ENCODE peak calls at places on chromosomes 3 and 15, in ten cellular contexts. S, E, U, H, R, T, P, G, O and W are unnamed samples.
A peak's percentile ranks its signal among the peaks of the same experiment; 100 is the strongest.

GRCh38 chr3:186322761-186323160 is 39.3 kb downstream of the DGKG start:
- DNase-seq in S (no peak), E (no peak), U (no peak), H (no peak), R (no peak), T (no peak), P (no peak), G (no peak), O (no peak), W (no peak)

GRCh38 chr3:150106752-150107428 is 136.2 kb upstream of the PFN2 start:
- DNase-seq in S (no peak), E (no peak), U (peak; percentile 84), H (no peak), R (no peak), T (peak; percentile 93), P (no peak), G (no peak), O (no peak), W (no peak)

GRCh38 chr3:84891851-84892250 is 66.9 kb upstream of the CADM2 start:
- DNase-seq in S (no peak), E (no peak), U (no peak), H (no peak), R (no peak), T (no peak), P (no peak), G (no peak), O (no peak), W (no peak)

GRCh38 chr3:103662591-103662990 is 1227.8 kb downstream of the ZPLD1 start:
- DNase-seq in S (no peak), E (no peak), U (no peak), H (no peak), R (no peak), T (no peak), P (no peak), G (no peak), O (no peak), W (no peak)

GRCh38 chr3:14822134-14822533 is 3.4 kb downstream of the FGD5 start:
- DNase-seq in S (no peak), E (no peak), U (no peak), H (no peak), R (no peak), T (no peak), P (no peak), G (no peak), O (no peak), W (no peak)

GRCh38 chr3:182410051-182410450 is 383.3 kb upstream of the ATP11B start:
- DNase-seq in S (no peak), E (no peak), U (no peak), H (no peak), R (no peak), T (no peak), P (no peak), G (no peak), O (no peak), W (no peak)

GRCh38 chr3:10834951-10835350 is 18.9 kb downstream of the SLC6A11 start:
- DNase-seq in S (no peak), E (no peak), U (no peak), H (no peak), R (no peak), T (no peak), P (no peak), G (no peak), O (no peak), W (no peak)

GRCh38 chr15:85154061-85154460 is 172.4 kb downstream of the PDE8A start:
- DNase-seq in S (no peak), E (no peak), U (no peak), H (no peak), R (no peak), T (no peak), P (no peak), G (no peak), O (no peak), W (no peak)

GRCh38 chr15:65916041-65916663 is 46.9 kb downstream of the RAB11A start:
- DNase-seq in S (no peak), E (no peak), U (no peak), H (no peak), R (no peak), T (no peak), P (no peak), G (no peak), O (no peak), W (no peak)

GRCh38 chr3:89116486-89116885 is 9.1 kb downstream of the EPHA3 start:
- DNase-seq in S (no peak), E (no peak), U (peak; percentile 14), H (no peak), R (no peak), T (no peak), P (no peak), G (no peak), O (no peak), W (no peak)

GRCh38 chr3:10772230-10773161 is 43.5 kb upstream of the SLC6A11 start:
- DNase-seq in S (peak; percentile 35), E (no peak), U (no peak), H (no peak), R (no peak), T (no peak), P (no peak), G (no peak), O (no peak), W (no peak)

GRCh38 chr3:34185301-34185700 is 386.9 kb downstream of the PDCD6IP start:
- DNase-seq in S (no peak), E (no peak), U (no peak), H (no peak), R (no peak), T (no peak), P (no peak), G (no peak), O (no peak), W (no peak)

GRCh38 chr15:63599401-63600000 is 2.3 kb downstream of the FBXL22 start:
- DNase-seq in S (peak; percentile 66), E (peak; percentile 54), U (peak; percentile 42), H (peak; percentile 83), R (no peak), T (no peak), P (peak; percentile 91), G (no peak), O (peak; percentile 53), W (no peak)

GRCh38 chr3:151816091-151816604 is 2.2 kb downstream of the AADAC start:
- DNase-seq in S (no peak), E (no peak), U (peak; percentile 62), H (no peak), R (no peak), T (peak; percentile 38), P (no peak), G (no peak), O (no peak), W (no peak)

GRCh38 chr15:29115093-29115991 is 154.3 kb downstream of the NSMCE3 start:
- DNase-seq in S (peak; percentile 28), E (no peak), U (peak; percentile 6), H (no peak), R (peak; percentile 70), T (no peak), P (no peak), G (peak; percentile 36), O (no peak), W (peak; percentile 69)
- TF ChIP-seq CTCF in S (peak; percentile 33), E (no peak), U (peak; percentile 52), H (no peak), R (peak; percentile 66), T (peak; percentile 60), P (no peak), G (peak; percentile 68), O (no peak), W (peak; percentile 64)

GRCh38 chr3:72190050-72190449 is 405.1 kb upstream of the PROK2 start:
- DNase-seq in S (no peak), E (no peak), U (no peak), H (no peak), R (no peak), T (no peak), P (no peak), G (no peak), O (no peak), W (no peak)

GRCh38 chr3:72185549-72186484 is 400.9 kb upstream of the PROK2 start:
- DNase-seq in S (peak; percentile 63), E (peak; percentile 26), U (peak; percentile 75), H (no peak), R (no peak), T (peak; percentile 10), P (no peak), G (no peak), O (no peak), W (no peak)

GRCh38 chr3:72186485-72186864 is 401.5 kb upstream of the PROK2 start:
- DNase-seq in S (no peak), E (no peak), U (peak; percentile 51), H (no peak), R (no peak), T (no peak), P (no peak), G (no peak), O (no peak), W (no peak)

GRCh38 chr3:72189344-72189743 is 404.4 kb upstream of the PROK2 start:
- DNase-seq in S (no peak), E (no peak), U (no peak), H (no peak), R (no peak), T (no peak), P (no peak), G (no peak), O (no peak), W (no peak)

GRCh38 chr3:72187131-72187530 is 402.2 kb upstream of the PROK2 start:
- DNase-seq in S (no peak), E (peak; percentile 25), U (peak; percentile 4), H (no peak), R (no peak), T (no peak), P (no peak), G (no peak), O (no peak), W (no peak)
- TF ChIP-seq CTCF in S (peak; percentile 15), E (no peak), U (peak; percentile 16), H (no peak), R (no peak), T (peak; percentile 41), P (no peak), G (no peak), O (no peak), W (no peak)

GRCh38 chr3:128665362-128666021 is 14.9 kb upstream of the RPN1 start:
- DNase-seq in S (no peak), E (no peak), U (peak; percentile 28), H (no peak), R (no peak), T (no peak), P (no peak), G (no peak), O (no peak), W (no peak)
- TF ChIP-seq CTCF in S (no peak), E (no peak), U (peak; percentile 16), H (no peak), R (no peak), T (peak; percentile 12), P (no peak), G (no peak), O (no peak), W (no peak)

GRCh38 chr3:244041-244440 is 47.5 kb downstream of the CHL1 start:
- DNase-seq in S (no peak), E (no peak), U (peak; percentile 97), H (no peak), R (no peak), T (no peak), P (no peak), G (no peak), O (no peak), W (no peak)
- TF ChIP-seq CTCF in S (no peak), E (no peak), U (no peak), H (no peak), R (no peak), T (no peak), P (no peak), G (no peak), O (no peak), W (no peak)